ENCODE peak calls at places on chromosome 1, in four cellular contexts. Z is transverse colon, L is K562, B is esophagus muscularis mucosa. D is an unnamed sample.
A peak's percentile ranks its signal among the peaks of the same experiment; 100 is the strongest.

GRCh38 chr1:3692593-3692992 is 40.3 kb downstream of the TP73 start:
- DNase-seq in Z (no peak), L (no peak), B (no peak), D (no peak)

GRCh38 chr1:8986814-8987190 is 39.4 kb downstream of the SLC2A7 start:
- DNase-seq in Z (no peak), L (no peak), B (no peak), D (no peak)

GRCh38 chr1:73593379-73593778 is 604.6 kb downstream of the LRRIQ3 start:
- DNase-seq in Z (peak; percentile 50), L (no peak), B (no peak), D (no peak)

GRCh38 chr1:44072204-44072603 is 40.9 kb upstream of the SLC6A9 start:
- DNase-seq in Z (no peak), L (no peak), B (no peak), D (no peak)

GRCh38 chr1:159994896-159995295 is 36.9 kb downstream of the PIGM start:
- DNase-seq in Z (no peak), L (no peak), B (peak; percentile 62), D (no peak)

GRCh38 chr1:183139281-183139942 is 46.7 kb upstream of the LAMC2 start:
- DNase-seq in Z (no peak), L (no peak), B (no peak), D (no peak)

GRCh38 chr1:246012271-246012854 is 494.7 kb downstream of the SMYD3 start:
- DNase-seq in Z (no peak), L (peak; percentile 55), B (no peak), D (no peak)

GRCh38 chr1:156920233-156921052 is at the start of gene LRRC71:
- DNase-seq in Z (peak; percentile 79), L (peak; percentile 95), B (no peak), D (peak; percentile 68)

GRCh38 chr1:155044812-155045690 is 6.1 kb upstream of the ADAM15 start:
- DNase-seq in Z (peak; percentile 85), L (peak; percentile 66), B (no peak), D (peak; percentile 63)

GRCh38 chr1:205124726-205125125 is 2.9 kb upstream of the RBBP5 start:
- DNase-seq in Z (no peak), L (no peak), B (no peak), D (no peak)

GRCh38 chr1:220043646-220044045 is 2.7 kb downstream of the EPRS1 start:
- DNase-seq in Z (no peak), L (no peak), B (no peak), D (no peak)

GRCh38 chr1:116962976-116963639 is 38.5 kb upstream of the CD101 start:
- DNase-seq in Z (no peak), L (no peak), B (peak; percentile 62), D (no peak)

GRCh38 chr1:115113781-115114180 is 24.5 kb upstream of the TSPAN2 start:
- DNase-seq in Z (no peak), L (no peak), B (no peak), D (no peak)

GRCh38 chr1:57061369-57061768 is 95.6 kb upstream of the C8B start:
- DNase-seq in Z (no peak), L (no peak), B (no peak), D (no peak)

GRCh38 chr1:222096883-222097282 is 355.0 kb upstream of the DUSP10 start:
- DNase-seq in Z (no peak), L (no peak), B (peak; percentile 72), D (no peak)

GRCh38 chr1:43274125-43274803 is 4.5 kb downstream of the TMEM125 start:
- DNase-seq in Z (no peak), L (no peak), B (no peak), D (no peak)

GRCh38 chr1:83029916-83030315 is 969.0 kb downstream of the TTLL7 start:
- DNase-seq in Z (no peak), L (no peak), B (no peak), D (no peak)

GRCh38 chr1:54124906-54125305 is 27.9 kb downstream of the CDCP2 start:
- DNase-seq in Z (no peak), L (no peak), B (no peak), D (no peak)

GRCh38 chr1:66981679-66982078 is 56.9 kb downstream of the MIER1 start:
- DNase-seq in Z (peak; percentile 28), L (no peak), B (no peak), D (no peak)

GRCh38 chr1:6059866-6060265 is 14.2 kb downstream of the KCNAB2 start:
- DNase-seq in Z (no peak), L (no peak), B (no peak), D (no peak)

GRCh38 chr1:5907386-5907785 is 84.8 kb downstream of the NPHP4 start:
- DNase-seq in Z (no peak), L (no peak), B (no peak), D (peak; percentile 3)

GRCh38 chr1:227940791-227941241 is 6.9 kb downstream of the WNT9A start:
- DNase-seq in Z (no peak), L (no peak), B (no peak), D (no peak)

GRCh38 chr1:59212715-59213114 is 84.2 kb upstream of the FGGY start:
- DNase-seq in Z (no peak), L (no peak), B (no peak), D (no peak)

GRCh38 chr1:23865543-23865930 is 2.6 kb downstream of the FUCA1 start:
- DNase-seq in Z (peak; percentile 37), L (no peak), B (no peak), D (no peak)

GRCh38 chr1:41925712-41926111 is 7.0 kb upstream of the HIVEP3 start:
- DNase-seq in Z (no peak), L (no peak), B (no peak), D (no peak)

GRCh38 chr1:31751822-31752241 is 12.3 kb downstream of the ADGRB2 start:
- DNase-seq in Z (no peak), L (no peak), B (no peak), D (no peak)

GRCh38 chr1:162709870-162710269 is 77.6 kb downstream of the DDR2 start:
- DNase-seq in Z (no peak), L (no peak), B (no peak), D (no peak)

GRCh38 chr1:232890340-232890953 is 60.0 kb upstream of the NTPCR start:
- DNase-seq in Z (no peak), L (no peak), B (no peak), D (no peak)
- H3K4me3 ChIP-seq in Z (no peak overlapping the region), L (no peak overlapping the region), B (no peak overlapping the region), D (no peak overlapping the region)

DNA sequence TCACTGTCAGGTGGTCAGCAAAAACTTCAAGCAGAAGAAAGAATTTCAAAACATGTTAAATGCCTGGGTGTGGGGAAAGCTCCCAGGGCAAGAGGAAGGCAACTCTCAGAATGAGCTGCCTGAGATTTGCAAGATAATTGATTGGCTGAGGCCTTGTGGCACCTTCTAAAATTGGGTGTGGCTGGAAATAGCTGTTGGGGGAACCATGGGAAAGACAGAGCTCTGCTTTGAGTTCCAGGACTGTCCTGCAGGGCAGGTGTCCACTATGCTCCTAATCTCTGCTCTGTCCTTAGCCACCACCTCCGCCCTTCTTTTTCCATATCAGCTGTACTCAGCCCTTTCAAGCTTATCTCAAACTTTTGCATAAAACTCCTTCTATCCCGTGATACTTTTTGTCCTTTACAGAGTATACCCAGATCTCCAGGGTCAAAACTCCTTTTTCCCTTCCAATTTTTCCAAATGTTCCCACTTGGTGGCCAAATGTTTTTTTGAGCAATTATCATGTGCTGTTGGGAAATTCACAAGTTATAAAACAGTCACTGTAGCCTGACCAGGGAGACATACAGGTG is 23.8 kb upstream of the PPP2R5A start:
- DNase-seq in Z (no peak), L (peak; percentile 59), B (no peak), D (no peak)
- TF ChIP-seq CTCF in Z (no peak), L (peak; percentile 35), B (no peak), D (no peak)

DNA sequence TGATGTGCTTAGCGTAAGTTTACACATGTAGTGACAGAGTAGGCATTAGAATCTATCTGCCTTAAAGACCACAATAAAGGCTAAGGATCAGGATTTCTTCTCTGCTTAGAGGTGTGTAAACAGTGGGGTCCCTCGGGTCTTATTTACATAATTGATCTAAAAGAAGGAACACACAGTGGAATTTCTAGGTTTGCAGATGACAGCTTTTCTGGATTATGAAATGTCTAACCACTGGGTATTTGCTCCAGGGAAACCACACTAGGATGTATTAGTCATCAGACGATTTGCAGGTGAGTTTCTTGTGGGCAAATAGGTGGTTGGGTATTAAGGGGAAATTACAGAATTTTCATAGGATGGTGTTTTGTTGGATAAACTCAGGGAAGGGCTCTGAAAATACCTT is 5.8 kb downstream of the LRRC8D start:
- DNase-seq in Z (no peak), L (no peak), B (no peak), D (no peak)
- TF ChIP-seq EP300 in Z (no peak), L (no peak), B (no peak), D (no peak)

DNA sequence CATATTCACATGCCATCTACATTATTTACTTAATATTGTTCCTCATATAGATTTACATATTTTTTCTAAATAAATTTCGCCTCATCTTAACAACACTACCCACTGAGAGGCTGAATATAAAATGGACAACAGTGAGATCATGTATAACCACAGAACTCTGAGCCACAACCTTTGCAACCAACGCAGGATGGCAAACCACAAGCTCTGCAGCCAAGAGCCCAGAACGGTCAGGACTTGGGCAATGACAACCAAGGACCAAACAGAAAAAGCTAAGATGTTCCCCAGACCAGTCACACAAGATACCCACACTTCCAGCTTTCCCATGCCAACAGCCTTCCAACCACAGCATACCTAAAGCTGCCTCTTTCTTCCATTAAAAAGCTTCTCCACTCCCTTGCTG is 118.1 kb downstream of the AKT3 start:
- DNase-seq in Z (no peak), L (no peak), B (no peak), D (no peak)
- H3K4me3 ChIP-seq in Z (no peak overlapping the region), L (no peak overlapping the region), B (no peak overlapping the region), D (no peak overlapping the region)

D was measured in tibial nerve.